ENCODE peak calls at places on chromosomes 12 and 14, in six cellular contexts. U is breast epithelium, Q is HCT116, A is Panc1, D is stomach, S is SK-N-SH. C is an unnamed sample.
A peak's percentile ranks its signal among the peaks of the same experiment; 100 is the strongest.

GRCh38 chr12:17928708-17929366 is 161.2 kb downstream of the RERGL start:
- DNase-seq in D (no peak), Q (peak; percentile 75), U (no peak), A (peak; percentile 90), S (no peak), C (no peak)

GRCh38 chr12:75812341-75813018 is 219.1 kb downstream of the PHLDA1 start:
- DNase-seq in A (no peak), D (no peak), S (peak; percentile 41), U (no peak), Q (no peak), C (no peak)

GRCh38 chr14:68951051-68951797 is 27.9 kb downstream of the ACTN1 start:
- DNase-seq in D (peak; percentile 81), U (peak; percentile 91), S (peak; percentile 34), Q (peak; percentile 85), A (peak; percentile 78), C (peak; percentile 95)

GRCh38 chr14:35482994-35483515 is 50.9 kb upstream of the INSM2 start:
- DNase-seq in Q (no peak), S (no peak), A (no peak), D (no peak), U (no peak), C (no peak)

GRCh38 chr12:94204647-94205247 is 56.4 kb downstream of the PLXNC1 start:
- DNase-seq in Q (no peak), S (no peak), U (no peak), D (no peak), A (no peak), C (no peak)

GRCh38 chr12:23750923-23751322 is 198.5 kb downstream of the SOX5 start:
- DNase-seq in Q (no peak), A (no peak), D (no peak), S (no peak), U (no peak), C (no peak)

GRCh38 chr14:52267501-52268190 is at the start of gene PTGDR:
- DNase-seq in S (peak; percentile 32), U (no peak), A (no peak), Q (no peak), D (peak; percentile 30), C (no peak)

GRCh38 chr12:1373887-1374286 is 220.5 kb downstream of the FBXL14 start:
- DNase-seq in U (no peak), Q (no peak), A (no peak), D (no peak), S (no peak), C (no peak)

GRCh38 chr14:67510121-67510520 is 21.6 kb upstream of the TMEM229B start:
- DNase-seq in D (no peak), U (no peak), S (peak; percentile 30), Q (no peak), A (no peak), C (no peak)

GRCh38 chr12:64826234-64826633 is 1.8 kb downstream of the TBC1D30 start:
- DNase-seq in A (no peak), D (peak; percentile 81), U (no peak), Q (no peak), S (peak; percentile 26), C (no peak)

GRCh38 chr14:64765740-64766302 is 61.6 kb downstream of the PLEKHG3 start:
- DNase-seq in A (no peak), D (no peak), S (no peak), Q (no peak), U (no peak), C (no peak)

GRCh38 chr14:36967892-36968555 is 204.4 kb downstream of the SLC25A21 start:
- DNase-seq in D (no peak), S (no peak), Q (no peak), A (no peak), U (no peak), C (no peak)

GRCh38 chr14:54343276-54344121 is 53.3 kb upstream of the CDKN3 start:
- DNase-seq in S (peak; percentile 48), U (no peak), A (no peak), D (no peak), Q (no peak), C (no peak)

GRCh38 chr12:132812631-132813305 is 15.9 kb downstream of the GOLGA3 start:
- DNase-seq in D (no peak), A (no peak), U (no peak), S (no peak), Q (no peak), C (no peak)

GRCh38 chr14:75995372-75996041 is 9.9 kb downstream of the IFT43 start:
- DNase-seq in D (no peak), S (no peak), U (no peak), Q (no peak), A (no peak), C (peak; percentile 87)

GRCh38 chr12:114767906-114768697 is 84.1 kb upstream of the TBX3 start:
- DNase-seq in D (no peak), A (no peak), Q (no peak), S (no peak), U (no peak), C (no peak)

GRCh38 chr14:36271222-36271621 is 49.2 kb downstream of the MBIP start:
- DNase-seq in U (no peak), A (no peak), S (no peak), D (no peak), Q (no peak), C (no peak)

GRCh38 chr14:33839193-33840076 is 111.4 kb downstream of the EGLN3 start:
- DNase-seq in D (peak; percentile 54), S (peak; percentile 76), A (peak; percentile 13), Q (peak; percentile 31), U (peak; percentile 29), C (no peak)

GRCh38 chr12:76337583-76337982 is 10.6 kb downstream of the BBS10 start:
- DNase-seq in D (no peak), Q (no peak), U (no peak), S (no peak), A (no peak), C (no peak)

GRCh38 chr14:58832010-58832409 is 194.2 kb downstream of the DACT1 start:
- DNase-seq in A (no peak), U (peak; percentile 57), Q (no peak), S (peak; percentile 75), D (no peak), C (no peak)

GRCh38 chr12:123488539-123489230 is 30.7 kb downstream of the SNRNP35 start:
- DNase-seq in D (no peak), A (no peak), S (no peak), Q (no peak), U (no peak), C (no peak)

GRCh38 chr14:58907803-58908202 is 270.0 kb downstream of the DACT1 start:
- DNase-seq in S (no peak), A (no peak), D (no peak), Q (no peak), U (no peak), C (no peak)

GRCh38 chr12:6267007-6267721 is 43.3 kb upstream of the PLEKHG6 start:
- DNase-seq in D (no peak), A (no peak), S (no peak), Q (no peak), U (peak; percentile 47), C (no peak)

GRCh38 chr12:95326450-95326849 is 108.8 kb downstream of the VEZT start:
- DNase-seq in U (no peak), Q (no peak), S (no peak), D (no peak), A (no peak), C (no peak)

GRCh38 chr14:101276309-101277091 is 284.8 kb upstream of the DIO3 start:
- DNase-seq in U (no peak), A (no peak), Q (no peak), S (no peak), D (no peak), C (no peak)

GRCh38 chr12:5096241-5096880 is 52.7 kb downstream of the KCNA5 start:
- DNase-seq in D (no peak), U (no peak), A (no peak), S (peak; percentile 14), Q (peak; percentile 4), C (no peak)

GRCh38 chr12:113748707-113749432 is 217.3 kb downstream of the RBM19 start:
- DNase-seq in U (no peak), Q (no peak), S (no peak), D (no peak), A (no peak), C (no peak)

GRCh38 chr14:52917732-52918131 is 33.1 kb downstream of the FERMT2 start:
- DNase-seq in S (no peak), A (no peak), U (no peak), D (no peak), Q (no peak), C (no peak)

DNA sequence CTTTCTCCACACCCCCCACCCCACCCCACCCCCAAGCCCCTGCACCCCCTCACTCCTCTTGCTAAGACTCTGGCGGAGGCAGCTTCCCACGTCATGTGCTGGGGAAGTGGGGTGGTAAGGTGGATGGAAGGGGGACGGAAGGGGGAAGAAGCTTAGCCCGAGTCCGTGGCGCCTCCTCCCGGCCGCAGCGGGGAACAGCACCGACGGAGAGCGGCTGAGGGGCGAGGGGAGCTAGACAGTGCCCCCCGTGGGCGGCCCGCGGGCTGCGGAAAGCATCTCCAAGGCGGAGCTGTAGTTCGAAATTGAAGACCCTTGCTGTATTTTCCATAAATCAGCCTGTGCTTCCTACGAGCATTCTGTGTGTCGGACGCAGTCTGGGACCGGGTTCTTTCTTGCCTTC is 608 bp upstream of the GRIN2B start:
- DNase-seq in A (no peak), S (peak; percentile 38), U (no peak), Q (peak; percentile 15), D (no peak), C (no peak)
- TF ChIP-seq CTCF in A (peak; percentile 10), S (peak; percentile 14), U (no peak), Q (peak; percentile 88), D (no peak), C (no peak)

GRCh38 chr12:48454675-48455074 is 17.7 kb upstream of the ANP32D start:
- DNase-seq in S (no peak), Q (peak; percentile 31), U (no peak), A (no peak), D (no peak), C (no peak)
- TF ChIP-seq POLR2AphosphoS5 in S (no peak), Q (no peak), U (no peak), A (no peak), D (no peak), C (no peak)

DNA sequence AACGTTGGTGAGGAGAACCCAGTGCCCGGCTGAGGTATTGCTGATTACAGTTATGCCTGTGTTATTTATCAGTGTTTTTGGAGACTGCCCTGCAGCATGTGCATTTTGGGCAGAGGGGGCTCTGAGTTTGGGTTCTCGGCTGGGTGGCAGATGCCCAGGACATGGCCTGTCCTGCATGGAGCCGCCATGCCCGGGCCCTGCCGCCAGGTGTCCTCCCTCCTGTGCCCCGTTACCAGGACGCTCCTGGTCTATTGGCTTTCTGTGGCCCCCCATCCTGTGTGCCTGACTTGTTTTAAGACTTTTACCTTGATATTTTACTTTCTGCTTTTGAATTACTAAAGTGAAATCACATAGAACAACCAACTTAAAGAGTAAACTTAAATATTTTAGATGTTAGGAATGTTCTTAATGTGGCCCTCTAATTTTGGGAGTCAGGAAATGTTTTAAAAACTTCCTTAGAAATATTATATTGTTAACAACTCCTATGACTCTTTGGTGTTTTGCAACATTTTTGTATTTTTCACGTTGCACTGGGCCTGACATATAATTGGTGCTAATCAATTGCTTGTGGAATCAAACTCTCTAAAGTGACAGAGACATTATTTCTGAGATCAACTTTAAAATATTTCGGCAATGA is 51.8 kb downstream of the PRIMA1 start:
- DNase-seq in D (peak; percentile 41), S (no peak), U (no peak), A (no peak), Q (no peak), C (no peak)
- TF ChIP-seq CTCF in D (no peak), S (no peak), U (no peak), A (peak; percentile 76), Q (peak; percentile 46), C (no peak)

DNA sequence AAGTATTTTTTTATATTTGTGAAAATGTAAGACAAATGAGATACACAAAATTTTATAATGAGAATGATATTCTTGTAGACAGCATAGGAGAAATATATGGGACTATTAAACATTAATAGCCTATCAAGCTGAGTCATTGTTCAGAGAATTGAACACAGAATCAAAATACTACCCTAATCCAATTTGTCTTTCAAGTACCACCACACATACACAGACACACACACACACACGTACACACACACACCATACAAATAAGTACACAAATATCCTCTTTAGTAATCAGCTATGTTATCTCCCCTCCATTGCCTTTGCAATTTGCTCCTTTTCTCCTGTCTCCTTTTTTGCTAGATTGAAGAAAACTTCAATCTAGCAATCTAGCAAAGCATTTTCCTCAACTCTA is 499.3 kb downstream of the FOXG1 start:
- DNase-seq in Q (no peak), D (no peak), A (no peak), U (no peak), S (no peak), C (no peak)
- TF ChIP-seq POLR2AphosphoS5 in Q (no peak), D (no peak), A (no peak), U (no peak), S (no peak), C (no peak)